ENCODE peak calls at places on chromosomes 16 and 17, in seven cellular contexts. S is stimulated activated CD8-positive, alpha-beta memory T cell treated with anti-CD3 and anti-CD28 coated beads, Interleukin-7, amount 100 ng/mL, for 1 hour; L is ELF-1; M is NCI-H1417; V is cardiac fibroblast; T is HFFc6; H is hepatic stellate cell. K is an unnamed sample.

GRCh38 chr16:81500833-81501521 is 56.4 kb downstream of the CMIP start:
- DNase-seq in L (no peak), V (peak; percentile 34), M (no peak), T (peak; percentile 32), H (peak; percentile 72), S (no peak), K (no peak)

GRCh38 chr16:29974291-29975133 is 844 bp downstream of the TAOK2 start:
- DNase-seq in S (no peak), T (no peak), L (peak; percentile 26), H (no peak), M (no peak), V (peak; percentile 34), K (peak; percentile 54)

GRCh38 chr17:60695960-60696359 is 18.3 kb downstream of the BCAS3 start:
- DNase-seq in V (no peak), T (peak; percentile 37), H (no peak), L (no peak), M (no peak), S (no peak), K (no peak)

GRCh38 chr17:58403312-58403711 is 14.0 kb downstream of the RNF43 start:
- DNase-seq in T (no peak), M (no peak), V (peak; percentile 8), H (no peak), S (no peak), L (peak; percentile 84), K (peak; percentile 88)

GRCh38 chr16:35636831-35637230 is 2177.4 kb downstream of the TP53TG3F start:
- DNase-seq in L (no peak), V (no peak), S (no peak), H (no peak), T (no peak), M (no peak), K (no peak)

GRCh38 chr17:31452561-31453110 is 61.2 kb downstream of the RAB11FIP4 start:
- DNase-seq in L (no peak), M (no peak), H (no peak), V (no peak), S (no peak), T (no peak), K (no peak)

GRCh38 chr16:85401370-85401916 is 211.7 kb upstream of the GSE1 start:
- DNase-seq in L (no peak), V (no peak), S (no peak), T (no peak), M (no peak), H (no peak), K (no peak)

GRCh38 chr17:33137411-33137810 is 145.8 kb downstream of the SPACA3 start:
- DNase-seq in V (no peak), L (no peak), M (peak; percentile 77), T (no peak), S (no peak), H (no peak), K (no peak)

GRCh38 chr16:28155293-28155692 is 56.5 kb downstream of the XPO6 start:
- DNase-seq in V (no peak), M (peak; percentile 23), S (no peak), H (no peak), T (no peak), L (no peak), K (no peak)